ENCODE peak calls at places on chromosomes 1 and 21, in eight cellular contexts. H is HCT116, C is MM.1S, S is GM23248, A is SK-N-SH, L is hepatocyte, N is GM23338, T is PC-3. Z is an unnamed sample.

GRCh38 chr1:46394872-46395465 is 852 bp downstream of the FAAH start:
- DNase-seq in C (peak), N (no peak), A (no peak), H (no peak), T (no peak), L (no peak), S (no peak), Z (peak)

GRCh38 chr1:10830961-10831669 is 34.7 kb upstream of the CASZ1 start:
- DNase-seq in L (no peak), T (no peak), C (no peak), H (no peak), N (no peak), S (peak), A (no peak), Z (no peak)

GRCh38 chr1:117370071-117370470 is 2.8 kb downstream of the MAN1A2 start:
- DNase-seq in A (no peak), L (no peak), H (no peak), C (no peak), S (peak), T (peak), N (no peak), Z (no peak)

GRCh38 chr1:51410568-51411460 is 80.5 kb upstream of the TTC39A start:
- DNase-seq in N (peak), C (no peak), A (no peak), S (peak), H (no peak), T (no peak), L (no peak), Z (peak)

GRCh38 chr1:218878369-218878768 is 295.3 kb upstream of the LYPLAL1 start:
- DNase-seq in T (peak), H (no peak), S (peak), N (no peak), C (no peak), L (no peak), A (no peak), Z (no peak)

GRCh38 chr21:24076179-24076578 is 1531.1 kb downstream of the MRPL39 start:
- DNase-seq in N (no peak), A (no peak), T (peak), H (no peak), S (no peak), L (no peak), C (no peak), Z (no peak)

GRCh38 chr1:235725493-235725892 is 75.9 kb upstream of the GNG4 start:
- DNase-seq in C (no peak), A (no peak), N (peak), T (no peak), S (peak), L (no peak), H (no peak), Z (peak)

GRCh38 chr1:192186197-192186596 is 27.9 kb downstream of the RGS18 start:
- DNase-seq in L (no peak), H (no peak), C (no peak), S (no peak), A (no peak), T (no peak), N (no peak), Z (no peak)

GRCh38 chr21:33682992-33683627 is 40.8 kb downstream of the ITSN1 start:
- DNase-seq in S (peak), N (no peak), L (peak), T (peak), A (no peak), C (no peak), H (peak), Z (no peak)

GRCh38 chr1:59901770-59902388 is 24.7 kb downstream of the CYP2J2 start:
- DNase-seq in N (no peak), A (no peak), T (no peak), S (peak), H (no peak), L (no peak), C (no peak), Z (no peak)
- TF ChIP-seq EZH2phosphoT487 in N (no peak), A (no peak), T (no peak), S (no peak), H (no peak), L (no peak), C (no peak), Z (no peak)

DNA sequence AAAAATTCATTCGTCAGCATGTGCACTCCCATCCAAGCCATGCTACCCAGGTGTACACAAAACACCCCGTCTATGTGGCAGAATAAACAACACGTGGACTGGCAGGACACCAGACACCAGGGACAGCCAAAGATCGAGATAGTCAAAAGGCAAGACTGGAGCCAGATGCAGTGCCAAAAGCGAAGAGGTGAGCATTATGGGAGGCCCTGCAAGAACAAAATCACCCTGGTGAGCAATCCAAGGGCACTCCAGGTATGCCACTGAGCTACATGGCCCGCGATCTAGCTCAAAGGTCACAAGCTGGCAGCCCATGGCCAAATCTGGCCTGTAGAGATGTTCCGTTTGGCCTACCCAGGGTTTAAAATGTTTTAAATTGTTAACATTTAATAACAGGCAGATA is 33.7 kb downstream of the PLPP3 start:
- DNase-seq in C (no peak), L (no peak), N (no peak), H (no peak), A (no peak), S (no peak), T (no peak), Z (no peak)
- H3K27ac ChIP-seq in C (no peak), L (no peak), N (peak), H (no peak), A (no peak), S (no peak), T (no peak), Z (no peak)

DNA sequence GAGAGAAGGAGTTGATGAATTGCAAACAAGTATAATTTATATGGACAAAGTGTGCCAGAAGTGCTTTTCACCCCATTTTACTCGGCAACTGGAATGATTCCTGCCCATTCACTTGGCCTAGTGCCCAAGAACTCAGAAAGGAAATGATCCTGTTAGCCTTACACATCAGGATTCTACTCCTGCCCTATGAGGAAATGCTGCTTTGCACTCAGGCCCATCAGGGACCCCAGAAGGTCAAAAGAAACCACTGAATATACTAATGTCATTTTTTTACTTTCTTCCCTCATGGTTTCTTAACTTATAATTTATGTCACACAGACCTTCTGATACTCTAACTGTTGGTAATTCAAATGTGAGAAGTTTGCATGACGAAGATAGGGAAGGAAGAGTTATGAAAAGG is 65.5 kb downstream of the SAMSN1 start:
- DNase-seq in A (no peak), C (no peak), S (no peak), H (no peak), N (no peak), T (peak), L (no peak), Z (no peak)
- TF ChIP-seq EZH2phosphoT487 in A (no peak), C (no peak), S (no peak), H (no peak), N (no peak), T (no peak), L (no peak), Z (no peak)

DNA sequence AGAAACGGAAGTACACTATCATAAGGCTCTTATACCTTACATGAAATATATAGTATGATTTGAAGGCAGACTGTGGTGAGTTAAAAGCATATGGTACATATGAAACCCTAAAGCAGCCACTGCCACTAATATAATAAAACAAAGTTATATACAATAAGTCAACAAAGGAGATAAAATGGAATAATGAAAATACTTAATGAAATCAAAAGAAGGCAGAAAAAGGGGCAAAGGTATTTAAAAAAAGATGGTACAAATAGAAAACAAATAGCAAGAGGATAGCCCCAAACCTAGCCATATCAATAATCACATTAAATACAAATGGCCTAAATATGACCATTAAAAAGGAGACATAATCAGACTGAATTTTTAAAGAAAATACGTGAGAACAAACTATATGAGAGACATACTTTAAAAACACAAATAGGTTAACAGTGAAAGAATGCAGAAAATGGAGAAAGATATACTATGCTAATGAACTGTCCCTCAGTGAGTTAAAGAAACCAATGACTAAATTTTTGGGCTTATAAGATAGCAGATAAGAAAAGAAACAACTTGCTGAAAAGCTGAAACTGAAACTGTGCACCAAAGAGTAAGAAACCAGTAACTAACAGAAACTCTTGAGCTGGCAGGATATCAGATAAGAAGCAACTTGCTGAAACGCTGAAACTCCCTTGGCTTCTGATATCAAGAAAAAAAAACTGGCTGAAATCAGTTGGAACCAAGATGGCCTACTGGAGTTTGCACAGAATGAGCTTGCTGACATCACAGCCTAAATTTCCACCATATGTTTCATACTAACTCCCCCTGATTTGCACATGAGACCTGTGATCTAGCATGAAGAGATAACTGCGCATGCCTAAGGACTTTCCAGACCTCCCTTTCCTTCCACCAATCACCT is 44.3 kb upstream of the IL10 start:
- DNase-seq in T (no peak), N (no peak), C (peak), H (no peak), A (no peak), S (peak), L (peak), Z (no peak)
- H3K27ac ChIP-seq in T (no peak), N (no peak), C (peak), H (no peak), A (no peak), S (no peak), L (peak), Z (no peak)

GRCh38 chr1:17798011-17798410 is 42.9 kb downstream of the ACTL8 start:
- DNase-seq in C (no peak), H (no peak), N (no peak), A (no peak), S (no peak), T (no peak), L (no peak), Z (no peak)
- TF ChIP-seq EZH2phosphoT487 in C (no peak), H (no peak), N (no peak), A (no peak), S (no peak), T (no peak), L (no peak), Z (no peak)

GRCh38 chr1:52533710-52534109 is 19.2 kb downstream of the TUT4 start:
- DNase-seq in H (no peak), C (no peak), S (no peak), L (no peak), A (no peak), T (no peak), N (no peak), Z (no peak)
- H3K27ac ChIP-seq in H (no peak), C (no peak), S (no peak), L (no peak), A (no peak), T (no peak), N (no peak), Z (no peak)

GRCh38 chr1:47650205-47650604 is 212.4 kb downstream of the FOXD2 start:
- DNase-seq in S (peak), A (no peak), C (no peak), H (peak), N (no peak), T (peak), L (peak), Z (no peak)
- TF ChIP-seq EZH2phosphoT487 in S (no peak), A (no peak), C (no peak), H (no peak), N (no peak), T (no peak), L (no peak), Z (no peak)

GRCh38 chr1:212488436-212489283 is 55.9 kb downstream of the NENF start:
- DNase-seq in S (peak), L (peak), T (peak), A (no peak), N (no peak), H (no peak), C (peak), Z (peak)
- H3K27ac ChIP-seq in S (peak), L (peak), T (peak), A (no peak), N (no peak), H (no peak), C (peak), Z (no peak)

GRCh38 chr1:221532071-221532755 is 209.7 kb downstream of the DUSP10 start:
- DNase-seq in H (no peak), C (no peak), S (no peak), A (no peak), N (no peak), T (no peak), L (no peak), Z (no peak)
- TF ChIP-seq EZH2phosphoT487 in H (no peak), C (no peak), S (no peak), A (no peak), N (no peak), T (no peak), L (no peak), Z (no peak)

Z was measured in neural progenitor cell.